ENCODE peak calls at places on chromosomes 2 and 18, in six cellular contexts. One of them, this sample, is unnamed.

GRCh38 chr18:59516356-59517155 is 157.5 kb upstream of the LMAN1 start:
- DNase-seq in left ventricle myocardium inferior: peak; percentile 40
- DNase-seq in aorta: no peak
- DNase-seq in sigmoid colon: peak; percentile 79
- DNase-seq in heart left ventricle: peak; percentile 52
- DNase-seq in prostate gland: no peak
- DNase-seq in this sample: peak; percentile 79

GRCh38 chr18:35703043-35703688 is 121.6 kb downstream of the GALNT1 start:
- DNase-seq in sigmoid colon: no peak
- DNase-seq in left ventricle myocardium inferior: no peak
- DNase-seq in aorta: no peak
- DNase-seq in prostate gland: no peak
- DNase-seq in heart left ventricle: no peak
- DNase-seq in this sample: no peak

GRCh38 chr18:25705650-25706049 is 353.7 kb upstream of the ZNF521 start:
- DNase-seq in left ventricle myocardium inferior: no peak
- DNase-seq in prostate gland: no peak
- DNase-seq in heart left ventricle: no peak
- DNase-seq in sigmoid colon: no peak
- DNase-seq in aorta: no peak
- DNase-seq in this sample: no peak

GRCh38 chr18:69648486-69648885 is 247.8 kb downstream of the DOK6 start:
- DNase-seq in sigmoid colon: no peak
- DNase-seq in prostate gland: no peak
- DNase-seq in left ventricle myocardium inferior: no peak
- DNase-seq in heart left ventricle: no peak
- DNase-seq in aorta: no peak
- DNase-seq in this sample: no peak

GRCh38 chr2:119212139-119212800 is 11.4 kb upstream of the STEAP3 start:
- DNase-seq in sigmoid colon: no peak
- DNase-seq in left ventricle myocardium inferior: no peak
- DNase-seq in prostate gland: no peak
- DNase-seq in aorta: no peak
- DNase-seq in heart left ventricle: no peak
- DNase-seq in this sample: no peak

GRCh38 chr18:73156117-73156516 is 288.3 kb upstream of the NETO1 start:
- DNase-seq in prostate gland: no peak
- DNase-seq in sigmoid colon: no peak
- DNase-seq in aorta: no peak
- DNase-seq in heart left ventricle: no peak
- DNase-seq in left ventricle myocardium inferior: no peak
- DNase-seq in this sample: no peak

GRCh38 chr18:58195278-58195721 is 151.3 kb downstream of the NEDD4L start:
- DNase-seq in aorta: no peak
- DNase-seq in sigmoid colon: peak; percentile 70
- DNase-seq in heart left ventricle: no peak
- DNase-seq in left ventricle myocardium inferior: no peak
- DNase-seq in prostate gland: peak; percentile 64
- DNase-seq in this sample: no peak

GRCh38 chr2:239106314-239106908 is 258.5 kb downstream of the TWIST2 start:
- DNase-seq in heart left ventricle: peak; percentile 38
- DNase-seq in aorta: no peak
- DNase-seq in prostate gland: peak; percentile 32
- DNase-seq in left ventricle myocardium inferior: peak; percentile 42
- DNase-seq in sigmoid colon: no peak
- DNase-seq in this sample: no peak

GRCh38 chr2:150487537-150488429 is at the start of gene RND3:
- DNase-seq in heart left ventricle: peak; percentile 96
- DNase-seq in left ventricle myocardium inferior: peak; percentile 95
- DNase-seq in aorta: peak; percentile 98
- DNase-seq in prostate gland: peak; percentile 99
- DNase-seq in sigmoid colon: peak; percentile 99
- DNase-seq in this sample: peak; percentile 99

GRCh38 chr2:176120369-176121307 is 1.9 kb upstream of the HOXD9 start:
- DNase-seq in sigmoid colon: no peak
- DNase-seq in aorta: no peak
- DNase-seq in prostate gland: no peak
- DNase-seq in left ventricle myocardium inferior: no peak
- DNase-seq in heart left ventricle: peak; percentile 3
- DNase-seq in this sample: no peak

GRCh38 chr18:63975632-63976031 is 5.8 kb downstream of the SERPINB8 start:
- DNase-seq in prostate gland: no peak
- DNase-seq in heart left ventricle: no peak
- DNase-seq in sigmoid colon: no peak
- DNase-seq in aorta: no peak
- DNase-seq in left ventricle myocardium inferior: no peak
- DNase-seq in this sample: no peak

GRCh38 chr2:237171396-237171795 is 85.7 kb downstream of the COPS8 start:
- DNase-seq in sigmoid colon: peak; percentile 83
- DNase-seq in left ventricle myocardium inferior: no peak
- DNase-seq in aorta: no peak
- DNase-seq in prostate gland: peak; percentile 19
- DNase-seq in heart left ventricle: no peak
- DNase-seq in this sample: peak; percentile 72

GRCh38 chr2:120511546-120512320 is 165.8 kb downstream of the INHBB start:
- DNase-seq in heart left ventricle: no peak
- DNase-seq in sigmoid colon: peak; percentile 48
- DNase-seq in prostate gland: no peak
- DNase-seq in left ventricle myocardium inferior: no peak
- DNase-seq in aorta: peak; percentile 58
- DNase-seq in this sample: no peak

GRCh38 chr18:46073474-46074331 is 1.6 kb upstream of the PSTPIP2 start:
- DNase-seq in left ventricle myocardium inferior: no peak
- DNase-seq in sigmoid colon: no peak
- DNase-seq in prostate gland: peak; percentile 63
- DNase-seq in heart left ventricle: no peak
- DNase-seq in aorta: no peak
- DNase-seq in this sample: no peak

GRCh38 chr18:70333757-70334156 is 44.9 kb downstream of the SOCS6 start:
- DNase-seq in heart left ventricle: no peak
- DNase-seq in left ventricle myocardium inferior: no peak
- DNase-seq in sigmoid colon: no peak
- DNase-seq in prostate gland: no peak
- DNase-seq in aorta: no peak
- DNase-seq in this sample: no peak

GRCh38 chr2:24359701-24360049 is 661 bp downstream of the ITSN2 start:
- DNase-seq in sigmoid colon: peak; percentile 82
- DNase-seq in prostate gland: peak; percentile 68
- DNase-seq in left ventricle myocardium inferior: peak; percentile 32
- DNase-seq in heart left ventricle: peak; percentile 47
- DNase-seq in aorta: peak; percentile 79
- DNase-seq in this sample: no peak

GRCh38 chr18:51196116-51196810 is 1.2 kb downstream of the MEX3C start:
- DNase-seq in aorta: peak; percentile 87
- DNase-seq in prostate gland: peak; percentile 32
- DNase-seq in left ventricle myocardium inferior: peak; percentile 47
- DNase-seq in sigmoid colon: peak; percentile 73
- DNase-seq in heart left ventricle: peak; percentile 60
- DNase-seq in this sample: peak; percentile 65

GRCh38 chr2:229160180-229160579 is 110.9 kb downstream of the PID1 start:
- DNase-seq in heart left ventricle: no peak
- DNase-seq in sigmoid colon: no peak
- DNase-seq in prostate gland: no peak
- DNase-seq in left ventricle myocardium inferior: no peak
- DNase-seq in aorta: no peak
- DNase-seq in this sample: no peak

GRCh38 chr2:23791030-23791429 is 135.9 kb downstream of the ATAD2B start:
- DNase-seq in prostate gland: no peak
- DNase-seq in left ventricle myocardium inferior: no peak
- DNase-seq in heart left ventricle: no peak
- DNase-seq in aorta: no peak
- DNase-seq in sigmoid colon: no peak
- DNase-seq in this sample: no peak

GRCh38 chr2:135212757-135213156 is 160.7 kb downstream of the RAB3GAP1 start:
- DNase-seq in heart left ventricle: no peak
- DNase-seq in prostate gland: no peak
- DNase-seq in left ventricle myocardium inferior: no peak
- DNase-seq in aorta: no peak
- DNase-seq in sigmoid colon: no peak
- DNase-seq in this sample: no peak

GRCh38 chr2:17995594-17995993 is 117.1 kb downstream of the KCNS3 start:
- DNase-seq in aorta: no peak
- DNase-seq in sigmoid colon: no peak
- DNase-seq in left ventricle myocardium inferior: no peak
- DNase-seq in prostate gland: no peak
- DNase-seq in heart left ventricle: no peak
- DNase-seq in this sample: no peak

DNA sequence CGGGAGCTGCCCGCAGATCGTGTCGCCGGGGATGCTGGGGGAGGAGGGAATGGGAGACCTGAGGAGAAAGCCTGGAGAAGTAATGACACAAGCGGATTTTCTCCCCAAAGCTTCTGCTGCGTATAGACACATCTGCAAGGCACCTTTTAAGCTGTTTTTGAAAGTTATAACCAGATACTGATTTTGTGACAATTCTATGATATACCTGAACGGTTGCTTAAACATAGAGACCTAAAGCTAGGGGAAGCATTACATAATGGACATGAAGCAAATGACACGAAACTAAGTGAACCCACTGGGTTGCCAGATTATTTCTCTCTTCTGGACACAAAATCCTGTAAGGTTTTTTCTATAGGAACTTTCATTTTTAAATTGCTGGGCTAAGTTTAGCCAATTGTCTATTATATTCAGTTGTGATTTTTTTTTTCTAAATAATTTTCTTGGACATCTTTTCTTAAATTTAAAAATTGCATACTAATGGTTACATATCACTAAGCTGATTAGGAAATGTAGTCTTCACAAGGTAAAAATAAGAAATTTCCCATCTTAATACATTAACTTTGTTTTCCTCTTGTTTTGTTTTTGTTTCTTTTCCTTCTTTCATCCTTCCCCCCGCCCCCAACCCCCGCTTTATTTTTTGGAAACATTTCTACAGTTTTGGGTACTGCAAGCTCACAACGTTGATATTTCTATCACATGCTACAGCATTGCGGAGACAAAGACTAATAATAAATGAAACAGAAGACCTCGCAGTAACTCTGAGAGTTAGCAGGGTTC is 1.3 kb downstream of the OSBPL6 start:
- DNase-seq in left ventricle myocardium inferior: no peak
- DNase-seq in aorta: no peak
- DNase-seq in prostate gland: no peak
- DNase-seq in heart left ventricle: no peak
- DNase-seq in sigmoid colon: no peak
- DNase-seq in this sample: no peak
- H3K4me1 ChIP-seq in left ventricle myocardium inferior: peaks cover 37% of the 10 kb centered on the region
- H3K4me1 ChIP-seq in aorta: no peaks in the 10 kb centered on the region
- H3K4me1 ChIP-seq in prostate gland: no peaks in the 10 kb centered on the region
- H3K4me1 ChIP-seq in heart left ventricle: peaks cover 13% of the 10 kb centered on the region
- H3K4me1 ChIP-seq in sigmoid colon: peaks cover 12% of the 10 kb centered on the region
- H3K4me1 ChIP-seq in this sample: peaks cover 24% of the 10 kb centered on the region

DNA sequence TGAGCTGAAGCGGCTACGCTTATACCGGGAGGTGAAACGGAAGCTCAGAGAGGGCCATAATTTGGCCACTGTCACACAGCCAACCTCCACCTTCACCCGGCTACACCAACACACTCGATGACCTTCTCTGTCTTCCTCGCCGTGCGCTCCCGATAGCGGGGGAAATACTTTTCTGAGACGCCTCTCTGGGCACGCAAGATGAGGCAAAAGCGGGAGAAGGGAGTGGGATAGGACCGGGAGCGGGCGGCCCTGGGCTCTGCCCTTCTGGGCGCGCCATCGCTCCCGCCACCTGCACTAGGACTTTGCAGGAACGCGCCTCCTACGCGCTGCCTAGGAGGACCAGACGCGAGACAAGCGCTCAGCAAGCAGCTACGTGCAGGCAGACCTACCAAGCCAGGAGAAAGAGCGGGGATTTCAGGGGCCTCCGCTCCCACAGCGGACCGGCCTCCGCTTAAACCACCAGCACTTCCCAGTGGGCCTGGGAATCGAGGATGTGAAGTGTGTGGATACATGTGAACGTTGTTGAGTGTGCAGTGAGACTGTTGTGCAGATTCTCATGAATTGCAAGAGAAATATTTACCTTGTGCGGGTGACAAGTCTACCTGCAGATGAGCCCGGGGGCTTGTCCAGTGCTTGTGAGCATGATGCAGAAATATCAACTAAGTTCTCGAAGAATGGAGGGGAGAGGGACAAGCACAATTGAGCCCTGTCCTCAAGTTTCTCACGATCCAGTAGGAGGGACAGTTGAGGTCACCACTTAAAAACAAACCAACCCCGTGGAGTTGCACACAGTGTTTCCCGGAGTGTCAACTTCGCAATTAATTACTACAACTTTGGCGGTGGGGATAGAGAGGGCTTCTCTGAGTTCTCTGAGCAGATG is 11.5 kb downstream of the SIX3 start:
- DNase-seq in sigmoid colon: no peak
- DNase-seq in aorta: no peak
- DNase-seq in prostate gland: no peak
- DNase-seq in left ventricle myocardium inferior: no peak
- DNase-seq in heart left ventricle: no peak
- DNase-seq in this sample: no peak
- H3K4me3 ChIP-seq in sigmoid colon: no peak overlapping the region
- H3K4me3 ChIP-seq in aorta: no peak overlapping the region
- H3K4me3 ChIP-seq in prostate gland: no peak overlapping the region
- H3K4me3 ChIP-seq in left ventricle myocardium inferior: peak overlapping the region; percentile 55
- H3K4me3 ChIP-seq in heart left ventricle: no peak overlapping the region
- H3K4me3 ChIP-seq in this sample: no peak overlapping the region

DNA sequence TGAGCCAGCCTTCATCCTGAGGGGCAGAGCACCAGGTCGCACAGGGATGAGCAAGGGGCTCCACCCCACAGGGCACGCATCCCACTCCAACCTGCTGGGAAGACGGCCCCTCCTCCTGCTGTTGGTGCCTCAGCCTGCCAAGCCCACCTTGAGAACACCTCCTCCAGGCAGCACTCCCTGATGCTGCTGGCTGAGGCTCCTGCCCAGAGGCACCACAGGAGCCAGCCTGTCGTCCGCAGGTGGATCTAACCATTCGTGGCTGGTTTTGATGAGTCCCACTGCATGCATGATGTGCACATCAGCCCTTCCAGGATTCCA is 58.4 kb downstream of the BIN1 start:
- DNase-seq in prostate gland: no peak
- DNase-seq in heart left ventricle: peak; percentile 15
- DNase-seq in left ventricle myocardium inferior: no peak
- DNase-seq in sigmoid colon: peak; percentile 62
- DNase-seq in aorta: no peak
- DNase-seq in this sample: no peak
- H3K27ac ChIP-seq in prostate gland: no peak overlapping the region
- H3K27ac ChIP-seq in heart left ventricle: no peak overlapping the region
- H3K27ac ChIP-seq in left ventricle myocardium inferior: no peak overlapping the region
- H3K27ac ChIP-seq in sigmoid colon: no peak overlapping the region
- H3K27ac ChIP-seq in aorta: no peak overlapping the region
- H3K27ac ChIP-seq in this sample: no peak overlapping the region

GRCh38 chr2:98709530-98709929 is 21.4 kb downstream of the MGAT4A start:
- DNase-seq in aorta: no peak
- DNase-seq in prostate gland: peak; percentile 37
- DNase-seq in left ventricle myocardium inferior: no peak
- DNase-seq in heart left ventricle: no peak
- DNase-seq in sigmoid colon: no peak
- DNase-seq in this sample: no peak

GRCh38 chr2:98712145-98712544 is 18.8 kb downstream of the MGAT4A start:
- DNase-seq in sigmoid colon: no peak
- DNase-seq in left ventricle myocardium inferior: no peak
- DNase-seq in prostate gland: no peak
- DNase-seq in heart left ventricle: no peak
- DNase-seq in aorta: no peak
- DNase-seq in this sample: no peak

GRCh38 chr2:98713332-98714015 is 17.5 kb downstream of the MGAT4A start:
- DNase-seq in prostate gland: no peak
- DNase-seq in left ventricle myocardium inferior: no peak
- DNase-seq in heart left ventricle: no peak
- DNase-seq in aorta: no peak
- DNase-seq in sigmoid colon: no peak
- DNase-seq in this sample: no peak

GRCh38 chr2:98708396-98709186 is 22.3 kb downstream of the MGAT4A start:
- DNase-seq in prostate gland: no peak
- DNase-seq in sigmoid colon: no peak
- DNase-seq in heart left ventricle: no peak
- DNase-seq in aorta: no peak
- DNase-seq in left ventricle myocardium inferior: no peak
- DNase-seq in this sample: no peak

GRCh38 chr2:98710709-98711108 is 20.2 kb downstream of the MGAT4A start:
- DNase-seq in prostate gland: no peak
- DNase-seq in heart left ventricle: no peak
- DNase-seq in aorta: no peak
- DNase-seq in sigmoid colon: no peak
- DNase-seq in left ventricle myocardium inferior: no peak
- DNase-seq in this sample: no peak
- H3K4me1 ChIP-seq in prostate gland: no peaks in the 10 kb centered on the region
- H3K4me1 ChIP-seq in heart left ventricle: peaks cover 31% of the 10 kb centered on the region
- H3K4me1 ChIP-seq in aorta: peaks cover 16% of the 10 kb centered on the region
- H3K4me1 ChIP-seq in sigmoid colon: peaks cover 29% of the 10 kb centered on the region
- H3K4me1 ChIP-seq in left ventricle myocardium inferior: peaks cover 65% of the 10 kb centered on the region
- H3K4me1 ChIP-seq in this sample: no peaks in the 10 kb centered on the region

This sample was measured in right atrium auricular region.